ENCODE peak calls at places on chromosomes 16 and 17, in seven cellular contexts. Z is heart right ventricle, O is mesendoderm, X is iPS DF 6.9, I is RWPE1, P is neural progenitor cell, W is RWPE2. N is an unnamed sample.

GRCh38 chr17:7993972-7994589 is 8.3 kb upstream of the GUCY2D start:
- DNase-seq in P (no peak), W (no peak), O (no peak), X (no peak), Z (no peak), I (no peak), N (no peak)

GRCh38 chr17:29870836-29871430 is 59.1 kb downstream of the SSH2 start:
- DNase-seq in X (no peak), I (no peak), P (no peak), Z (no peak), O (no peak), W (no peak), N (no peak)

GRCh38 chr17:72079700-72080099 is 41.1 kb upstream of the SOX9 start:
- DNase-seq in O (no peak), X (no peak), W (no peak), I (no peak), P (no peak), Z (no peak), N (no peak)

GRCh38 chr17:71917715-71918114 is 203.1 kb upstream of the SOX9 start:
- DNase-seq in I (no peak), W (no peak), X (no peak), O (no peak), P (no peak), Z (no peak), N (no peak)

GRCh38 chr16:10987361-10988163 is 43.2 kb downstream of the CLEC16A start:
- DNase-seq in W (no peak), O (no peak), Z (no peak), X (no peak), P (no peak), I (no peak), N (no peak)

GRCh38 chr16:22757202-22757601 is 56.8 kb upstream of the HS3ST2 start:
- DNase-seq in I (no peak), O (no peak), X (no peak), W (no peak), P (no peak), Z (no peak), N (no peak)

GRCh38 chr16:2015117-2015946 is 4.3 kb upstream of the NPW start:
- DNase-seq in P (no peak), I (peak; percentile 77), O (no peak), W (no peak), Z (no peak), X (no peak), N (no peak)

GRCh38 chr16:66656547-66656946 is 40.0 kb downstream of the CMTM4 start:
- DNase-seq in P (no peak), W (no peak), Z (no peak), X (no peak), I (no peak), O (no peak), N (no peak)

GRCh38 chr16:88686062-88686438 is 257 bp downstream of the SNAI3 start:
- DNase-seq in Z (peak; percentile 37), I (no peak), W (no peak), X (no peak), O (no peak), P (no peak), N (no peak)

GRCh38 chr17:74454197-74455024 is 12.0 kb upstream of the CD300A start:
- DNase-seq in P (peak; percentile 38), Z (peak; percentile 95), W (no peak), I (no peak), O (peak; percentile 91), X (no peak), N (peak; percentile 94)

GRCh38 chr17:64200080-64201042 is 62.7 kb downstream of the TEX2 start:
- DNase-seq in W (no peak), X (no peak), Z (no peak), P (no peak), O (peak; percentile 15), I (no peak), N (no peak)

GRCh38 chr16:65967376-65967775 is 399.1 kb upstream of the CDH5 start:
- DNase-seq in W (no peak), Z (no peak), O (no peak), P (no peak), I (no peak), X (no peak), N (no peak)

GRCh38 chr17:47708864-47709541 is 15.0 kb downstream of the TBKBP1 start:
- DNase-seq in W (no peak), I (no peak), Z (peak; percentile 66), O (no peak), X (no peak), P (peak; percentile 52), N (peak; percentile 82)

GRCh38 chr17:47708312-47708863 is 14.4 kb downstream of the TBKBP1 start:
- DNase-seq in I (no peak), O (no peak), W (no peak), Z (no peak), P (no peak), X (no peak), N (no peak)

GRCh38 chr17:47705536-47706481 is 11.8 kb downstream of the TBKBP1 start:
- DNase-seq in X (no peak), P (no peak), O (no peak), W (no peak), Z (no peak), I (no peak), N (no peak)

GRCh38 chr17:47707884-47708283 is 13.9 kb downstream of the TBKBP1 start:
- DNase-seq in O (no peak), I (no peak), P (no peak), W (no peak), X (no peak), Z (no peak), N (no peak)

DNA sequence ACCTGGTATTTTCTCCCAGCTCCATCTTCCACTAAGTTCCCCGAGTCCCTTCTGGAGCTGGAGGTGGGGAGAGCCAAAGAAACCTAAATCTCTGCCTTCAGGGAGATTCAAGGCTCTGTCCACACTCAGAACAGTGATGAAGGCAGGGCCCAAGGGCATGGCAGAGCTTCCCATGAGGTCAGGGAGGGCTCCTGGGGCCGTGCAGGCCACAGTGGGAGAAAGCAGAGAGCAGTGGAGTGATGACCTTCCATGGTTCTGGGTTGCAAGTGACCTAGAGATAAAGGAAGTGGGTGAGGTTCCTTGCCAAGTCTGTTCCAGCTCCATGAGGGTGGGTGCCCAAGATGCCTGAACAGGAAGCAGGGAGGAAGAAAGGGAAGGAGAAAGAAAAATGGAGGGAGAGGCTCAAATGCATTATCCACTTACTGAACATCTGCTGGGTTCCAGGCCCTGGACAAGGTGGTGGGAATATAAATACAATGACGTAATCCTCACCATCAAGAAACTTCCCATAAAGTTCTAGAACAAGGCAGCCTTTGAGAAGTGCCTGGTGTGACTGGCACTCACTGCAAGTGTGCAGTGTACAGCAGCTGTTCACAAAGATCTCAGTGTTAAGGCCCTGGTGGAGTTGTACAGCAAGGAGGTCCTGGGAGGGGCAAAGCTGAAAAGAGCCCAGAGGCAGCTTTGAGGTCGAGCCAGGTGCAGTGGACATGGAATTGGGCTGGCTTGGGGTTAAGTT is 13.3 kb downstream of the TBKBP1 start:
- DNase-seq in W (no peak), Z (no peak), I (no peak), P (no peak), X (no peak), O (no peak), N (no peak)
- H3K27ac ChIP-seq in W (no peak overlapping the region), Z (peak overlapping the region; percentile 4), I (no peak overlapping the region), P (no peak overlapping the region), X (no peak overlapping the region), O (no peak overlapping the region), N (no peak overlapping the region)

GRCh38 chr17:68541816-68542215 is 29.6 kb downstream of the PRKAR1A start:
- DNase-seq in O (no peak), W (no peak), Z (no peak), P (no peak), X (no peak), I (no peak), N (no peak)

GRCh38 chr17:68540981-68541380 is 28.8 kb downstream of the PRKAR1A start:
- DNase-seq in I (no peak), P (no peak), Z (no peak), O (no peak), X (no peak), W (no peak), N (no peak)

GRCh38 chr17:68542698-68543463 is 30.7 kb downstream of the PRKAR1A start:
- DNase-seq in P (no peak), X (no peak), I (peak; percentile 18), W (no peak), Z (no peak), O (no peak), N (no peak)

GRCh38 chr17:68535903-68536302 is 23.7 kb downstream of the PRKAR1A start:
- DNase-seq in P (no peak), O (no peak), X (no peak), W (no peak), Z (no peak), I (no peak), N (no peak)

DNA sequence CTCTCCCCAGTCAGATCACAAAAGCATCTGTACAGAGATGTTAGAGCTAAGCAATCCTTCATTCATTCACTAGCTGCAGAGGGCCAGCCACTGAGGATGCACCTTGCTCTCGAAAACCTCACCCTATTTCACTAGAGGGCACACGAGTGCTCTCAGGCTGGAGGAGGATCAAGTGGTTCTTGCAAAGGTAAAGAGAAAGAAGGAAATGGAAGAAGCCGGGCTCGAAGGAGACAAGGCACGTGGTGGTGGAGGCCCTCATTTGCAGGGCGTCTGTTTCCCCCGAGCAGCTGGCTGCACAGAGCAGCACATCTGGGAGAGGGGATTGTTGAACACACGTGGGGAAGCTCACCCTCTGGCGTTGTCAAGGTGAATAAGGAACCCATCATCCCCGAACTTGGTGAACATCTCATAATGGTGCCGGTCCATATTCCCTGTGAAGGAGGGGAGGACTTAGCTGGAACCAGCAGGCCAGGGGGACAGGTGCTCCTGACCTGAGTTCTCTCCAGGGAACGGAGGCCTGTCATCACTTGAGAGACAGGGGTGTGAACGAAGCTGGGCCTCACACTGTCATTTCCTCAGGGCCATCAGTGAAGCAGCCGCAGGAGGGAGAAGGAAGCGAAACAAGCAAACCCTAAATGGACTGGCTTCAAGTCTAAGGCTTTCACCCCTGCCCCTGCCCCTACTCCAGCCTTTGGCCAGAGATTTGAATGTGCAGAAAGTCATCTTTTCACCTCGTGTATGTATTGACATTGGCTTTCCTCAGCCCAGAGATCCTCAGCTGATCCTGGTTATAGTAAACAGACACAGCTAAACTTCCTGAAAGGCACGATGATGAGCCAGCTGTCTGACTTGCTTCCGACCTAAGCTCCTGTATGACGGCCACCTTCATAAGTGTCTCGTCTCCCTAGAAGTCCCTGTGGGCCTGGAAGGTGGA is 27.6 kb downstream of the PRKAR1A start:
- DNase-seq in X (no peak), W (no peak), P (peak; percentile 24), O (peak; percentile 61), I (no peak), Z (no peak), N (peak; percentile 39)
- H3K27ac ChIP-seq in X (no peak overlapping the region), W (no peak overlapping the region), P (no peak overlapping the region), O (no peak overlapping the region), I (peak overlapping the region; percentile 15), Z (peak overlapping the region; percentile 25), N (no peak overlapping the region)

DNA sequence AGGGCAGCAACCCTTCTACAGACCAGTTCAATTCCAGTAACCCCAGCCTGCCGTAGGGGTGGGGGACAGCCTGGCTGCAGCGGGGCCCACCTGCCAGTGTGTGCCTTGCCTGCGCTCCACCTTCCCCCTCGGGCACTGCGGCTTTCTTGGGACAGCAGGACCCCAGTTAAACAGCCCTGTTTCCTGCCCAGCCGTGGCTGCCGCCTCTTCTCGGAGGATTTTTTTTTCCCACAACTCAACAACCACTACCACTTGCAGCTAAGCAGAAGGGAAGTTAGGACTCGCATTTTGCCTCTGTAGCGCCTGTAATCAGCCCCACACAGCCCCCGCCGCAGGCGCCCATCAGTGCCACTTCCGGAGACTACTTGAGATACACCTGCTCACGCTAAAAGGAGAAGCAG is 76.1 kb downstream of the RAI1 start:
- DNase-seq in W (no peak), O (no peak), I (no peak), Z (no peak), X (no peak), P (no peak), N (no peak)
- H3K27ac ChIP-seq in W (no peak overlapping the region), O (no peak overlapping the region), I (peak overlapping the region; percentile 26), Z (no peak overlapping the region), X (no peak overlapping the region), P (no peak overlapping the region), N (no peak overlapping the region)

GRCh38 chr17:9244066-9245052 is 223.0 kb downstream of the NTN1 start:
- DNase-seq in Z (no peak), W (no peak), I (no peak), O (no peak), P (no peak), X (no peak), N (peak; percentile 58)
- H3K27ac ChIP-seq in Z (peak overlapping the region; percentile 53), W (no peak overlapping the region), I (no peak overlapping the region), O (no peak overlapping the region), P (no peak overlapping the region), X (no peak overlapping the region), N (peak overlapping the region; percentile 33)

N was measured in ovary.